ENCODE peak calls at places on chromosomes 11 and 22, in five cellular contexts. O is endothelial cell of umbilical vein, U is right atrium auricular region, C is uterus, M is thoracic aorta. J is an unnamed sample.

GRCh38 chr11:67059671-67060070 is 3.0 kb downstream of the RHOD start:
- DNase-seq in O (no peak), M (no peak), U (no peak), C (no peak), J (no peak)

GRCh38 chr11:46183819-46184218 is 62.6 kb upstream of the PHF21A start:
- DNase-seq in U (no peak), O (no peak), C (no peak), M (no peak), J (peak; percentile 15)

GRCh38 chr11:124070906-124071621 is 29.9 kb upstream of the OR10G7 start:
- DNase-seq in U (peak; percentile 81), O (peak; percentile 88), M (no peak), C (peak; percentile 28), J (peak; percentile 67)

GRCh38 chr11:94553938-94554337 is 10.2 kb downstream of the FUT4 start:
- DNase-seq in O (no peak), M (no peak), U (no peak), C (no peak), J (peak; percentile 68)

GRCh38 chr11:16346975-16347374 is 9.4 kb downstream of the SOX6 start:
- DNase-seq in M (no peak), O (no peak), U (no peak), C (no peak), J (no peak)

GRCh38 chr22:28917747-28918543 is 34.6 kb downstream of the ZNRF3 start:
- DNase-seq in O (no peak), U (no peak), C (no peak), M (no peak), J (no peak)

GRCh38 chr11:10897150-10897549 is 39.3 kb upstream of the ZBED5 start:
- DNase-seq in O (no peak), C (no peak), M (no peak), U (no peak), J (no peak)

GRCh38 chr11:122045181-122045586 is 70.8 kb downstream of the BLID start:
- DNase-seq in M (no peak), O (peak; percentile 92), U (no peak), C (no peak), J (peak; percentile 29)

GRCh38 chr11:10900686-10901415 is 43.0 kb upstream of the ZBED5 start:
- DNase-seq in C (no peak), O (no peak), M (no peak), U (no peak), J (no peak)

GRCh38 chr11:11569936-11570491 is 51.8 kb downstream of the GALNT18 start:
- DNase-seq in C (peak; percentile 54), M (no peak), U (peak; percentile 83), O (peak; percentile 28), J (no peak)

GRCh38 chr11:72439455-72439854 is 5.1 kb upstream of the CLPB start:
- DNase-seq in C (no peak), M (no peak), U (no peak), O (peak; percentile 21), J (no peak)

GRCh38 chr11:14393889-14394288 is 34.9 kb upstream of the RRAS2 start:
- DNase-seq in M (no peak), O (no peak), C (no peak), U (no peak), J (no peak)

GRCh38 chr11:132496341-132496740 is 1036.0 kb downstream of the OPCML start:
- DNase-seq in C (no peak), O (no peak), M (no peak), U (no peak), J (no peak)

GRCh38 chr11:134199531-134199930 is 24.2 kb downstream of the NCAPD3 start:
- DNase-seq in M (no peak), U (no peak), C (no peak), O (no peak), J (no peak)
- TF ChIP-seq CTCF in M (no peak), U (no peak), C (no peak), O (no peak), J (no peak)

GRCh38 chr22:46003271-46004091 is 26.5 kb upstream of the WNT7B start:
- DNase-seq in U (no peak), C (no peak), M (no peak), O (no peak), J (no peak)
- H3K4me3 ChIP-seq in U (no peak overlapping the region), C (no peak overlapping the region), M (no peak overlapping the region), O (no peak overlapping the region), J (no peak overlapping the region)

DNA sequence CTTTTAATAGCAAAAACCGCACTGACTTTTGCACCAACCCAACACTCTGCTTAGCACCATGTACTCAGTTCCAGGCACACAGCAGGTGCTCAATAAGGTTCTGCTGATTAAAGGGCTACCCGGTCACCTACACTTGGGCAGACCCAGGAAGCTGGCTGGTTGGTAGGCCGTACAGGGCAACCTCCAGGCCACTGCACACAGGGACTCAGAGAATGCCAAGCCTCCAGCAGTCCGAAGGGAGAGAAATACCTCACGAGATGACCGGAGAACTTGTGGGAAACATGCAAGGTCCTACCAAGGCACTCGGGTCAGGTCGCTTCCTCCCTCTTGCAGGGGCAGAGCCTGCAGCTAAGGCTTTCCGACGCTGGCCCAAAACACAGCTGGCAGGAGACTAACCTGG is 109.2 kb downstream of the MICAL3 start:
- DNase-seq in C (peak; percentile 12), O (no peak), M (no peak), U (no peak), J (no peak)
- H3K27ac ChIP-seq in C (no peak overlapping the region), O (no peak overlapping the region), M (no peak overlapping the region), U (peak overlapping the region; percentile 94), J (no peak overlapping the region)

DNA sequence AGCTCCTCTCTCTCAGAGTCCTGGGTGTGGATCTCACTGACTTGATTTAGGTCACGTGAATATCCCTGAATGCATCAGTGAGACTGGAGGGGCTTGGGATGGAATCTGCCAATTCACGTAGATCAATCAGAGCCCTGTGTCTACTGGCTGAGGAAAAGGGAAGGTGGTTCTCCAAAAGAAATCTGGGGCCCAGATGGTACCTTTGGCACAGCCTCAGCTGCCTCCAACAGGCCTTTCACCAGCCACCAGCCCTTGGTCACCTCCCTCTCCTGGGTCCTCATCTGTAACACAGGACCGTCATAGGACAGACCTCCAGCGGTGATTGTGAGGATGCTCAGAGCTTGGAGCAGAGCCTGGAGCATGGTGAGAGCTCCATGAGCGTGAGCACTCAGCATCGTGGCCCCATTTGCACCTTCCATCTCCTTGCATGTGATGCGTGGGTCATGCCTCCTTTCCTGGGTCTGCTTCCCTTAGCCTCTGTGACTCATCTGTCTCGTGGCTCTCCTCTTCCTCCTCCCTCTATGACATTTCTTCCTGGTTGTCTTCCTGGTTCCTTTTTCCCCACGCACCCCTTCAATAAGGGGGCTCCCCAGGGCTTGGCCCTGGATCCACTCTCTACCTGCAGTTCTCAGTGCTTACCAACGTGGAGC is 7.5 kb upstream of the MIEF1 start:
- DNase-seq in U (no peak), C (no peak), M (no peak), O (no peak), J (no peak)
- TF ChIP-seq CTCF in U (no peak), C (no peak), M (no peak), O (no peak), J (no peak)

DNA sequence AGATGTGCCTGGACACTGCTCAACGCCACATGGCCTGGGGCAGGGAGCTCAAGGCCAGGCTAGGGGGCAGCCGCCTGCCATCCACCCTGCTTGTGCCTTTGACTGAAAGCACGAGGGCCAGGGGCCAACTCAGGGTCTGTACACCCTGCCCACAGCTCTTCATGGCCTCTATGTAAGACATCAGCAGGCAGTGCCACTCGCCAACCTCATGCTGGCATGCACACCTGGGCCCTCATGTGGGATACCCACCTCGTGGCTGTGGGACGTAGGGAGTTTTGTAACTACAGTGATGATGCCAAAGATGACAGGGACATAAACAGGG is 25.6 kb downstream of the TBX1 start:
- DNase-seq in U (no peak), M (no peak), O (no peak), C (no peak), J (no peak)
- H3K4me3 ChIP-seq in U (no peak overlapping the region), M (no peak overlapping the region), O (no peak overlapping the region), C (no peak overlapping the region), J (no peak overlapping the region)

GRCh38 chr22:49574861-49575702 is 252.6 kb downstream of the BRD1 start:
- DNase-seq in U (no peak), M (no peak), O (no peak), C (no peak), J (no peak)
- H3K27ac ChIP-seq in U (peak overlapping the region; percentile 48), M (no peak overlapping the region), O (no peak overlapping the region), C (no peak overlapping the region), J (no peak overlapping the region)

DNA sequence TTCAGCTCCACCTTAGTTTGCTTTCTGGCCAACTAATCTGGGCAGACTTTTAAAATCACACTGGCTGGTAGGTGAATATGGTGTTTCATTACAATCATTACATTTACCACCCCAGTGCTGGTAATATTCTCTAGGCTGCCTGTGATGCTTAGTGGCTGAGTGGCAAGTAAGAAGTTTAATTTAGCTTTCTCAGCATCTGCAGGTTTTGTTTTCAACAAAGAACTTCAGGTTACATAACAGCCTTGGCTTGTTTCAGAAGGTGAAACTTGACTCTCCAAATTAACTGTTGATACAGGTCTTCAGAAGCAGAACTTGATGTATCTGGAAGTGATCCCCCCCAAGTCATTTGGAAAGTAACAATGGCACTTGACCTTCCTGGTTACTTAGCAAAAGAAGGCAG is 423.3 kb upstream of the CCDC90B start:
- DNase-seq in C (no peak), M (no peak), U (no peak), O (no peak), J (no peak)
- TF ChIP-seq CTCF in C (no peak), M (no peak), U (no peak), O (no peak), J (no peak)

GRCh38 chr11:9315078-9315688 is 790 bp upstream of the TMEM41B start:
- DNase-seq in O (no peak), U (no peak), M (no peak), C (peak; percentile 17), J (no peak)
- H3K4me3 ChIP-seq in O (peak overlapping the region; percentile 31), U (peak overlapping the region; percentile 94), M (peak overlapping the region; percentile 97), C (peak overlapping the region; percentile 96), J (peak overlapping the region; percentile 49)

GRCh38 chr22:30833328-30833727 is 135.2 kb downstream of the MORC2 start:
- DNase-seq in C (no peak), U (no peak), M (no peak), O (no peak), J (no peak)

GRCh38 chr22:30832407-30832987 is 136.1 kb downstream of the MORC2 start:
- DNase-seq in O (no peak), U (no peak), C (no peak), M (no peak), J (no peak)

GRCh38 chr22:30841264-30841663 is 127.3 kb downstream of the MORC2 start:
- DNase-seq in M (no peak), O (no peak), U (no peak), C (no peak), J (no peak)

GRCh38 chr22:30838111-30838510 is 130.5 kb downstream of the MORC2 start:
- DNase-seq in M (no peak), C (no peak), O (no peak), U (no peak), J (no peak)

DNA sequence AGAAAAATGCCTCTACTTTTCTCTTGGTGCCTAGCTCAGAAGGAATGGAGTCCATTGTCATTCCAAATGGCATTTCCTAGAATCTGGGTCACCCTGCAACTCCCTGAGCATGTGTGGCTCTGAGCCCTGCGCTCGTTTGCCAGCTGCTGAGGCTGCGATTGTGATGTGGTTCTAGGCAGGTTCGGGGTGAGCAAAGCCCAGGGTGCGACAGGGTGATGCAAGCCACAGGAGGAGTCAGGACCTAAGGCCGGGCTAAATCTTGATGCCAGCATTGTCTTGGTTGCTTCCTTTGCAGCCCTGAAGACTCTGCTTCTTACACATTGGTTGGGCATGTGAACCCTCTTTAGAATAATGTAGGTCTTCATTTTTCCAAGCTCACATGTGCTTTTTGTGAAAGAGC is 131.0 kb downstream of the MORC2 start:
- DNase-seq in O (no peak), M (no peak), C (no peak), U (no peak), J (no peak)
- H3K27ac ChIP-seq in O (no peak overlapping the region), M (no peak overlapping the region), C (no peak overlapping the region), U (no peak overlapping the region), J (no peak overlapping the region)

J was measured in AG04450.